ENCODE peak calls at places on chromosomes 16 and 17, in six cellular contexts. V, M, B, Y, A and K are unnamed samples.

GRCh38 chr17:81398170-81398854 is 3.1 kb downstream of the BAHCC1 start:
- DNase-seq in B (no peak), M (peak), A (no peak), Y (peak), V (peak), K (no peak)

GRCh38 chr17:83028851-83029250 is 50.6 kb upstream of the METRNL start:
- DNase-seq in B (no peak), M (no peak), Y (no peak), V (no peak), A (no peak), K (no peak)

GRCh38 chr16:64459821-64460220 is 662.0 kb downstream of the CDH11 start:
- DNase-seq in B (no peak), Y (peak), V (no peak), A (no peak), M (peak), K (no peak)

GRCh38 chr17:859461-860195 is 77.5 kb downstream of the MRM3 start:
- DNase-seq in V (no peak), A (no peak), B (no peak), Y (peak), M (peak), K (no peak)

GRCh38 chr17:6327007-6327406 is 107.9 kb downstream of the AIPL1 start:
- DNase-seq in V (peak), M (no peak), Y (no peak), A (peak), B (no peak), K (no peak)

GRCh38 chr16:73480381-73480780 is 432.5 kb upstream of the ZFHX3 start:
- DNase-seq in M (no peak), A (peak), Y (no peak), B (no peak), V (peak), K (no peak)

GRCh38 chr16:13672196-13672595 is 247.8 kb upstream of the ERCC4 start:
- DNase-seq in B (no peak), V (peak), M (no peak), A (no peak), Y (no peak), K (no peak)

GRCh38 chr17:77281904-77282367 is 141.2 kb downstream of the SEC14L1 start:
- DNase-seq in A (peak), M (no peak), Y (peak), V (peak), B (no peak), K (peak)

GRCh38 chr16:79838860-79839259 is 238.3 kb upstream of the MAF start:
- DNase-seq in M (no peak), Y (no peak), A (no peak), B (no peak), V (no peak), K (no peak)

GRCh38 chr17:65539867-65540266 is 21.6 kb downstream of the AXIN2 start:
- DNase-seq in M (no peak), B (no peak), A (no peak), Y (no peak), V (no peak), K (no peak)

GRCh38 chr17:8488931-8489330 is 53.2 kb downstream of the NDEL1 start:
- DNase-seq in M (peak), B (no peak), A (no peak), V (peak), Y (peak), K (peak)

GRCh38 chr16:84281077-84281476 is 13.6 kb upstream of the WFDC1 start:
- DNase-seq in A (peak), B (peak), Y (peak), V (peak), M (peak), K (no peak)

GRCh38 chr17:40168262-40168832 is 8.9 kb upstream of the RAPGEFL1 start:
- DNase-seq in Y (peak), M (peak), V (peak), B (no peak), A (peak), K (peak)

GRCh38 chr17:76384987-76385891 is 830 bp downstream of the SPHK1 start:
- DNase-seq in Y (peak), V (peak), M (peak), B (peak), A (peak), K (peak)

GRCh38 chr17:5516060-5516792 is 29.9 kb downstream of the MIS12 start:
- DNase-seq in Y (peak), A (no peak), M (peak), V (peak), B (no peak), K (peak)

GRCh38 chr17:29620271-29620670 is 2.4 kb downstream of the CORO6 start:
- DNase-seq in V (peak), Y (no peak), B (no peak), M (peak), A (no peak), K (peak)

GRCh38 chr17:37608369-37609169 is 649 bp downstream of the SYNRG start:
- DNase-seq in V (peak), B (peak), A (no peak), Y (peak), M (peak), K (peak)

GRCh38 chr17:10699861-10700260 is 2.5 kb downstream of the ADPRM start:
- DNase-seq in Y (peak), B (no peak), V (no peak), M (no peak), A (no peak), K (no peak)

GRCh38 chr17:10697092-10698081 is at the start of the genes ADPRM and SCO1:
- DNase-seq in B (peak), Y (peak), V (peak), M (peak), A (peak), K (peak)

GRCh38 chr17:10705727-10706126 is 8.3 kb downstream of the ADPRM start:
- DNase-seq in B (no peak), V (no peak), Y (no peak), A (no peak), M (no peak), K (no peak)

GRCh38 chr17:10698116-10698818 is 873 bp downstream of the ADPRM start:
- DNase-seq in Y (peak), B (no peak), M (peak), V (peak), A (no peak), K (no peak)

GRCh38 chr17:10702574-10702973 is 5.2 kb downstream of the ADPRM start:
- DNase-seq in A (no peak), M (peak), Y (peak), B (no peak), V (no peak), K (no peak)
- H3K27ac ChIP-seq in A (no peak), M (no peak), Y (no peak), B (no peak), V (no peak), K (no peak)

DNA sequence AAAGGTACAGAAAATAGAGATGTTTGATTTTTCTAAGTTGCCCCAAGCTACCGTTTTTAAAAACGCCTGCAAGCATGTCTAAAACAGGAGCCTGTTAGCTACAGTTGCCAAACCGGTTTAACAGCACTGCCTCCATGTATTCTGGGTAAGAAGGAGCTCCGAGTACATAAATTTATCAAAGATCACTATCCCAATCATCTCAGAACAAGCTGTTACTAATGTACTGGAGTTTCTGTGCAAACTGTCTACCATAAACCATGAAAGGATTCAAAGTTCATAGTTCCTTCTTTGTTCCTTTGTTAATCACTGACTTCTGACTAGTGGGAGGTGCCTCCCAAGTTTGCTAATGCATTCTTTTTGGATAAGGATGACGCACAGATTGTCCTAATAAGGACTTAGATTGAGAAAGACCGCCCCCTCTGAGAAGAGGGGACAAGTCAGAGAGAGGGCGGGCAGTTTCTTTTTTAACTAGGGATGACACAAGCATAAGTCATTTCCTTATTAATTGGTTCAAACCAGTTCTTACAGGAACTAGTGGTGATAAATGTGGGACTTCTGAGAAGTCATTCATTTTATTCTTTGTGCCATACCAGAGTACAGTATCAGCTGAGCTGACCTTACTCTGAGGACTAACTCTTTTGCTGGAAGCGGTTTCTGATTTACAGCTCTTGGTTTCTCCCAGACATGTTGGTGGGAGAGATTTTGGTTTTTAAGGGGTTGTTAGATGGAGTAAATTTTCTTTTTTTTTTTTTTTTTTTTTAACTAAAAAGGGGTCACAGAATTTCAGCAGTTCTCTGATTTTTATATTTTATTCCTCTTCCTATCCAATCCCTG is 55.2 kb downstream of the TUBD1 start:
- DNase-seq in A (peak), M (peak), V (peak), Y (peak), B (peak), K (peak)
- H3K18ac ChIP-seq in A (peak), M (peak), V (peak), Y (no peak), B (no peak), K (no peak)

GRCh38 chr16:1446296-1447080 is 2.1 kb upstream of the CCDC154 start:
- DNase-seq in B (no peak), M (no peak), Y (no peak), A (no peak), V (no peak), K (no peak)
- H3K4me3 ChIP-seq in B (no peak), M (no peak), Y (no peak), A (no peak), V (no peak), K (no peak)

GRCh38 chr17:75340636-75341035 is 51.4 kb upstream of the SLC25A19 start:
- DNase-seq in M (no peak), Y (no peak), V (no peak), B (no peak), A (no peak), K (peak)

GRCh38 chr17:75338335-75338734 is 49.1 kb upstream of the SLC25A19 start:
- DNase-seq in Y (peak), M (peak), A (no peak), V (no peak), B (no peak), K (peak)

GRCh38 chr17:75331671-75332070 is 42.4 kb upstream of the SLC25A19 start:
- DNase-seq in B (no peak), M (no peak), Y (no peak), V (no peak), A (no peak), K (no peak)

GRCh38 chr17:75334723-75335122 is 45.5 kb upstream of the SLC25A19 start:
- DNase-seq in V (no peak), Y (no peak), B (no peak), M (no peak), A (no peak), K (no peak)

GRCh38 chr17:75335315-75335714 is 46.1 kb upstream of the SLC25A19 start:
- DNase-seq in Y (no peak), M (no peak), A (no peak), B (no peak), V (peak), K (peak)
- H3K27ac ChIP-seq in Y (no peak), M (no peak), A (no peak), B (no peak), V (peak), K (no peak)

DNA sequence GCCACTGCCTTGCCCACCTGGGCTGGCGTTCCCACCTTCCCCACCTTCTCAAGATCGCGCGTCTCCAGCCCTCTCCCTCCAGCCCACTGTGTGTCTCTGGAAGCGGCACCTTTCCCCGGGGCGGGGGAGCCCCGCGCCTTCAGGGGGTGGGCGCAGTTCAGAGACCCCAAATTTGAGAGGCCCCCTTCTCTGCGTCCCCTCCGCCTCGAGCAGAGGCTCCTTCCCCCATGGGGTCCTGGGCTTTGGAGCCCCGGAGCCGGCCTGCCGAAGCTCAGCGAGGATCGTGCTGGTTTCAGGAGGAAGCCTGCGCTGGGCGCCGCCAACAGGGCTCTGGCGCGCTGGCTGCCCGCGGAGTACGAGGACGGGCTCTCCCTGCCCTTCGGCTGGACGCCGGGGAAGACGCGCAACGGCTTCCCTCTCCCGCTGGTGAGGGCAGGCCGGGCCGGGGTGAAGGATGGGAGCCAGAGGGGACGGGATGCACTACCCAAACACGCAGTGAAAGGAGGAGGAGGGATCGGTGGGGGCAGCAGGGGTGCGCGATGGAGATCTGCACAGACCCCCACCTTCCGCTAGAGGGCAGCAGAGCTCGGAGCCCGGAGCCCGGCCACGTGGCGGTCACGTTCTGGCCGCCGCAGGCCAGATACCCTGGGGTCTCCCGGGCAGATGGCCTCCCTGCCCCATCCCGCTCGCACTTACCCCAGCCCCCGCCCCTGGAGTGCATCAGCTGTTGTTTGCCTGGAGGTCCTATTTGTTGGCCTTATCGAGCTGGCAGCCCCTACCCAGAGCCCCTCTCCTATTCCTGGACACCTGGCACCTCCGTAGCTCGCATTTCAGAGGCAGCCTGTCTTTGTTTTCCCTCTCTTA is 11.1 kb downstream of the LPO start:
- DNase-seq in V (peak), M (peak), Y (peak), B (peak), A (peak), K (peak)
- H3K18ac ChIP-seq in V (no peak), M (no peak), Y (peak), B (peak), A (no peak), K (no peak)

GRCh38 chr16:4611337-4612023 is 3.2 kb downstream of the UBALD1 start:
- DNase-seq in M (peak), A (no peak), B (no peak), Y (peak), V (no peak), K (no peak)

GRCh38 chr16:4612977-4613635 is 1.6 kb downstream of the UBALD1 start:
- DNase-seq in A (no peak), Y (peak), V (peak), M (no peak), B (no peak), K (peak)

GRCh38 chr16:4613636-4614570 is 785 bp downstream of the UBALD1 start:
- DNase-seq in A (no peak), Y (peak), M (peak), B (no peak), V (peak), K (peak)

GRCh38 chr16:4610011-4611005 is 4.4 kb downstream of the UBALD1 start:
- DNase-seq in Y (no peak), A (no peak), B (no peak), M (no peak), V (no peak), K (no peak)

GRCh38 chr16:4612474-4612931 is 2.2 kb downstream of the UBALD1 start:
- DNase-seq in V (peak), M (no peak), A (peak), Y (peak), B (no peak), K (no peak)
- H3K4me3 ChIP-seq in V (no peak), M (no peak), A (peak), Y (peak), B (no peak), K (no peak)

GRCh38 chr17:74205274-74205673 is 1.8 kb downstream of the RPL38 start:
- DNase-seq in B (no peak), V (no peak), M (no peak), Y (no peak), A (no peak), K (no peak)

GRCh38 chr17:74206332-74206818 is 2.9 kb downstream of the RPL38 start:
- DNase-seq in A (no peak), B (no peak), M (no peak), Y (no peak), V (peak), K (peak)

GRCh38 chr17:74203439-74204240 is at the start of gene RPL38:
- DNase-seq in Y (peak), B (peak), M (peak), A (peak), V (peak), K (peak)

GRCh38 chr17:74202879-74203432 is 522 bp upstream of the RPL38 start:
- DNase-seq in A (no peak), M (no peak), Y (no peak), V (no peak), B (peak), K (no peak)

GRCh38 chr17:74204474-74204873 is 996 bp downstream of the RPL38 start:
- DNase-seq in A (no peak), M (no peak), V (no peak), B (no peak), Y (no peak), K (no peak)
- H3K27ac ChIP-seq in A (peak), M (no peak), V (no peak), B (no peak), Y (peak), K (no peak)